ENCODE peak calls at places on chromosomes 5 and 9, in nine cellular contexts. L is gastrocnemius medialis, Q is HCT116, K is heart left ventricle, B is A549, J is HepG2, E is K562, V is right lobe of liver, P is body of pancreas. U is an unnamed sample.

GRCh38 chr9:86202338-86202882 is 57.0 kb downstream of the C9orf153 start:
- ATAC-seq in K (peak; percentile 78), E (peak; percentile 86), B (peak; percentile 95), P (peak; percentile 77), Q (peak; percentile 98), V (peak; percentile 87), L (peak; percentile 58), J (peak; percentile 83), U (peak; percentile 46)

GRCh38 chr9:106869028-106869427 is 6.1 kb downstream of the ZNF462 start:
- ATAC-seq in B (no peak), V (no peak), K (no peak), P (no peak), J (no peak), Q (no peak), L (peak; percentile 73), E (no peak), U (peak; percentile 55)

GRCh38 chr9:23686896-23687295 is 139.1 kb downstream of the ELAVL2 start:
- ATAC-seq in P (no peak), V (no peak), K (no peak), L (no peak), Q (no peak), E (no peak), J (no peak), B (no peak), U (no peak)

GRCh38 chr5:395156-395920 is 47.6 kb upstream of the EXOC3 start:
- ATAC-seq in Q (no peak), K (no peak), B (no peak), J (no peak), L (no peak), V (no peak), E (no peak), P (peak; percentile 33), U (no peak)

GRCh38 chr5:6597557-6597956 is 35.3 kb downstream of the NSUN2 start:
- ATAC-seq in K (peak; percentile 36), P (no peak), J (no peak), V (no peak), L (no peak), B (no peak), E (peak; percentile 60), Q (no peak), U (no peak)

GRCh38 chr5:50574121-50574520 is 92.3 kb upstream of the PARP8 start:
- ATAC-seq in K (no peak), V (no peak), L (no peak), Q (no peak), E (no peak), B (no peak), J (no peak), P (no peak), U (no peak)

GRCh38 chr5:321726-322251 is 275 bp downstream of the AHRR start:
- ATAC-seq in L (no peak), E (no peak), V (no peak), J (no peak), Q (peak; percentile 3), K (no peak), B (peak; percentile 0), P (no peak), U (no peak)

GRCh38 chr9:72454871-72455471 is 66.4 kb upstream of the TMC1 start:
- ATAC-seq in J (peak; percentile 57), K (no peak), L (no peak), B (peak; percentile 54), V (peak; percentile 91), E (no peak), Q (no peak), P (peak; percentile 28), U (no peak)

GRCh38 chr5:90675222-90675621 is 116.6 kb downstream of the ADGRV1 start:
- ATAC-seq in B (peak; percentile 71), J (peak; percentile 91), V (no peak), K (no peak), Q (peak; percentile 79), E (no peak), L (no peak), P (no peak), U (no peak)

DNA sequence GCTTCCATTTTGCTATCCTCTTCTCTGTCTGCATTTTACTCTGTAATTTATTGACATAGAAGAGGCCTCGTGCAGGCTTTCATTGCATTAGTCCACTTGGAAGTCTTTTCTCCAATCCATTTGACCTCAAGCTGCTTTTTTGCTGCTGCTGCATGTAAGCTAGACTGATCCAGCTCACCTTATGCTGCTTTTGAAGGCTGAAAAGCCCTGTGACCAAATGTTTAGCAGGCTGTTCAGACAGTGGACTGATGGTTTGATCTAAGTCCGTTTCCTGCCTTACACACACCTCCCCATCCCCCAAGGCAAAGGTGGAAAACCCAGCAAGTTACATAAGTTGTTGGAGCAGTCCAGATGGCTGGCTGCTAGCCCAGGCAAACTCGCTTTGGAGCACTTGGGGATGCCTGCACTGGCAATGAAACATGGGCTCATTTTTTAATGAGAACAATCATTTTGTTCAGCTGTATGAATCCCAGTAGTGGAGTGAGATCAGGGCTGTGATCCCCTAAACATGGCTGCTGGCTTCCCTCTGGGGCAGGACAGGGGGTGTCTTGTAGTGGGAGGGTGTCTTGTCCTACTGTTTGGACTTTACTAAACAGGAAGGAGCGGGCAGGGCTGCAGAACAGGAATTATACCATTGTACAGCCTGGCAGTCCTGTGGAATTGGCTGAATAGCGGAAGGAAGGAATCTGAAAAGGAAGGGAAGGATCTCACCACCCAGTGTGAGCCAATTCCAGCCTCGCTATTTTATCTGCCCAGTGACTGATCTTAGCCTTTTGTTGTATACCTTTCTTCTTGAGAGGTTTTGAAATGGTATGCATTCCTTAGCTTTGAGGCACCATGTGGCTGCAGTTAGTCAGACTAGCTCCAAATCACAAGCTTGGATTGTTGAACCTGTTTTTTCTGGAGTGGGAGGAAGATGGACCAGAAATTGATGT is 212.0 kb downstream of the ARHGAP26 start:
- ATAC-seq in Q (peak; percentile 58), K (peak; percentile 92), B (peak; percentile 32), V (peak; percentile 98), E (no peak), P (peak; percentile 94), J (peak; percentile 92), L (peak; percentile 67), U (peak; percentile 78)
- H3K4me3 ChIP-seq in Q (no peak overlapping the region), K (no peak overlapping the region), B (no peak overlapping the region), V (no peak overlapping the region), E (no peak overlapping the region), P (no peak overlapping the region), J (no peak overlapping the region), L (no peak overlapping the region), U (no peak overlapping the region)

GRCh38 chr5:56070795-56071539 is 76.2 kb upstream of the IL6ST start:
- ATAC-seq in B (no peak), L (peak; percentile 37), K (no peak), P (no peak), V (peak; percentile 32), J (no peak), Q (no peak), E (no peak), U (peak; percentile 9)
- H3K27ac ChIP-seq in B (peak overlapping the region; percentile 44), L (peak overlapping the region; percentile 47), K (peak overlapping the region; percentile 64), P (no peak overlapping the region), V (peak overlapping the region; percentile 14), J (no peak overlapping the region), Q (no peak overlapping the region), E (no peak overlapping the region), U (peak overlapping the region; percentile 49)

GRCh38 chr5:150656191-150657132 is 4.6 kb upstream of the MYOZ3 start:
- ATAC-seq in Q (peak; percentile 75), B (peak; percentile 48), E (peak; percentile 91), P (peak; percentile 82), L (peak; percentile 39), J (peak; percentile 61), V (peak; percentile 69), K (peak; percentile 53), U (peak; percentile 75)
- TF ChIP-seq POLR2A in Q (no peak), B (peak; percentile 50), E (peak; percentile 48), P (no peak), L (peak; percentile 67), J (no peak), V (peak; percentile 6), K (no peak), U (no peak)

GRCh38 chr5:43033845-43034590 is 6.1 kb downstream of the ANXA2R start:
- ATAC-seq in V (peak; percentile 39), B (no peak), L (no peak), J (peak; percentile 31), E (no peak), P (no peak), Q (no peak), K (peak; percentile 24), U (no peak)
- H3K4me3 ChIP-seq in V (no peak overlapping the region), B (no peak overlapping the region), L (peak overlapping the region; percentile 43), J (no peak overlapping the region), E (no peak overlapping the region), P (no peak overlapping the region), Q (no peak overlapping the region), K (peak overlapping the region; percentile 37), U (no peak overlapping the region)

GRCh38 chr9:136977223-136978072 is at the start of gene PTGDS:
- ATAC-seq in K (peak; percentile 34), V (no peak), P (no peak), E (no peak), Q (no peak), B (no peak), L (no peak), J (no peak), U (no peak)

GRCh38 chr9:136972743-136973142 is 4.6 kb upstream of the PTGDS start:
- ATAC-seq in V (no peak), B (no peak), J (no peak), P (no peak), L (no peak), Q (no peak), E (no peak), K (no peak), U (no peak)

GRCh38 chr9:136975624-136976023 is 1.7 kb upstream of the PTGDS start:
- ATAC-seq in J (peak; percentile 41), K (peak; percentile 4), Q (no peak), L (no peak), B (no peak), E (peak; percentile 45), V (peak; percentile 6), P (no peak), U (no peak)

GRCh38 chr9:136973618-136974617 is 3.4 kb upstream of the PTGDS start:
- ATAC-seq in J (no peak), L (no peak), P (no peak), K (no peak), B (no peak), E (no peak), Q (no peak), V (no peak), U (no peak)

DNA sequence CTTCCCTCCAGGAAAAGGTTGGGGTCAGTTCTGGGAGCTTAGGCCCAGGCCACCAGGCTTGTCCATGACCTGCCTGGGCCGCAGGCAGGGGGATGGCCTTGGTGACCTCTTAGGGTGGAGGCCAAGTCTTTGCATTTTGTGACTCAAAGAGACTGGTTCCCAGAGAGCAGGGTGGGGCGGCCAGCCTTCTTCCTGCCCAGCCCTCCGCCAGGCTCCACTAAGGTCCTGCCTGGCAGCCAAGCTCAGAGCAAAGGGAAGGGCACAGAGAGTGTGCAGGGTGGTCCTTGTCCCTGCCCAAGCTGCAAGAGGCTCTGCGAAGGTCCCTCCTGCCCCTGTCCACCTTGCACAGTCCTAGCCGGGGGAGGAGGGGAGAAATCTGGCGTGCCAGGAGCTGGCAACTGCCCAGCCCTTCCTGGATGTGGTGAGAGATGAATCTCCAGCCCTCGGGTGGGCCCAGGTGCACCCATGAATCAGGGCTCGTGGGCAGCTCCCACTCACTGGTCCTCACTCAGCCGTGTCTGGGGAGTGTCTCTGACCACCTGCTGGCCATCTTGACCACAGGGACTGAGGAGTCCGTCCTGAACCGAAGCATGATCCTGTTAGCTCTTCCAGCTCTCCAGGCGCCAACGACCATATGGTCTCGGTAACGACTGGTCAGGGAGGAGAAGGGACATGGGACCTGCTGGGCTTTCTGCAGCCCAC is 2.3 kb upstream of the PTGDS start:
- ATAC-seq in Q (no peak), K (peak; percentile 4), J (no peak), P (no peak), L (no peak), E (no peak), V (no peak), B (no peak), U (no peak)
- H3K27ac ChIP-seq in Q (no peak overlapping the region), K (peak overlapping the region; percentile 47), J (no peak overlapping the region), P (no peak overlapping the region), L (no peak overlapping the region), E (no peak overlapping the region), V (no peak overlapping the region), B (no peak overlapping the region), U (peak overlapping the region; percentile 45)

U was measured in gastroesophageal sphincter.